ENCODE peak calls at places on chromosomes 3 and 15, in six cellular contexts. One of them, this sample, is unnamed.

GRCh38 chr3:151499198-151499597 is 38.3 kb upstream of the IGSF10 start:
- DNase-seq in mucosa of gallbladder: no peak
- DNase-seq in amniotic stem cell: no peak
- DNase-seq in D341Med: no peak
- DNase-seq in ELR: no peak
- DNase-seq in HTR-8/SVneo: no peak
- DNase-seq in this sample: no peak

GRCh38 chr15:69526086-69526485 is 73.5 kb downstream of the RPLP1 start:
- DNase-seq in mucosa of gallbladder: no peak
- DNase-seq in amniotic stem cell: no peak
- DNase-seq in D341Med: no peak
- DNase-seq in ELR: peak
- DNase-seq in HTR-8/SVneo: no peak
- DNase-seq in this sample: no peak

GRCh38 chr3:184155644-184156521 is 706 bp downstream of the DVL3 start:
- DNase-seq in mucosa of gallbladder: no peak
- DNase-seq in amniotic stem cell: no peak
- DNase-seq in D341Med: peak
- DNase-seq in ELR: peak
- DNase-seq in HTR-8/SVneo: no peak
- DNase-seq in this sample: peak

GRCh38 chr15:42270996-42271395 is 2.0 kb upstream of the GANC start:
- DNase-seq in mucosa of gallbladder: no peak
- DNase-seq in amniotic stem cell: no peak
- DNase-seq in D341Med: no peak
- DNase-seq in ELR: no peak
- DNase-seq in HTR-8/SVneo: no peak
- DNase-seq in this sample: peak

GRCh38 chr3:17030956-17031652 is 146.3 kb downstream of the PLCL2 start:
- DNase-seq in mucosa of gallbladder: no peak
- DNase-seq in amniotic stem cell: no peak
- DNase-seq in D341Med: no peak
- DNase-seq in ELR: no peak
- DNase-seq in HTR-8/SVneo: no peak
- DNase-seq in this sample: no peak

GRCh38 chr15:74433592-74434259 is at the start of gene SEMA7A:
- DNase-seq in mucosa of gallbladder: peak
- DNase-seq in amniotic stem cell: no peak
- DNase-seq in D341Med: peak
- DNase-seq in ELR: peak
- DNase-seq in HTR-8/SVneo: peak
- DNase-seq in this sample: peak

GRCh38 chr15:91289324-91289723 is 189.3 kb downstream of the SV2B start:
- DNase-seq in mucosa of gallbladder: no peak
- DNase-seq in amniotic stem cell: no peak
- DNase-seq in D341Med: no peak
- DNase-seq in ELR: no peak
- DNase-seq in HTR-8/SVneo: no peak
- DNase-seq in this sample: no peak

GRCh38 chr3:105715372-105715771 is 153.4 kb downstream of the CBLB start:
- DNase-seq in mucosa of gallbladder: no peak
- DNase-seq in amniotic stem cell: no peak
- DNase-seq in D341Med: no peak
- DNase-seq in ELR: peak
- DNase-seq in HTR-8/SVneo: no peak
- DNase-seq in this sample: peak

GRCh38 chr3:55174723-55175122 is 246.9 kb upstream of the LRTM1 start:
- DNase-seq in mucosa of gallbladder: no peak
- DNase-seq in amniotic stem cell: no peak
- DNase-seq in D341Med: no peak
- DNase-seq in ELR: no peak
- DNase-seq in HTR-8/SVneo: no peak
- DNase-seq in this sample: no peak

GRCh38 chr3:18445421-18446066 is 20.4 kb upstream of the SATB1 start:
- DNase-seq in mucosa of gallbladder: peak
- DNase-seq in amniotic stem cell: no peak
- DNase-seq in D341Med: no peak
- DNase-seq in ELR: no peak
- DNase-seq in HTR-8/SVneo: no peak
- DNase-seq in this sample: peak

GRCh38 chr3:127787071-127787490 is 35.2 kb downstream of the MGLL start:
- DNase-seq in mucosa of gallbladder: peak
- DNase-seq in amniotic stem cell: no peak
- DNase-seq in D341Med: no peak
- DNase-seq in ELR: no peak
- DNase-seq in HTR-8/SVneo: no peak
- DNase-seq in this sample: no peak

GRCh38 chr3:126961191-126961790 is 21.6 kb upstream of the PLXNA1 start:
- DNase-seq in mucosa of gallbladder: no peak
- DNase-seq in amniotic stem cell: no peak
- DNase-seq in D341Med: no peak
- DNase-seq in ELR: peak
- DNase-seq in HTR-8/SVneo: no peak
- DNase-seq in this sample: peak

GRCh38 chr3:74633021-74633420 is 18.6 kb upstream of the CNTN3 start:
- DNase-seq in mucosa of gallbladder: no peak
- DNase-seq in amniotic stem cell: no peak
- DNase-seq in D341Med: no peak
- DNase-seq in ELR: no peak
- DNase-seq in HTR-8/SVneo: no peak
- DNase-seq in this sample: no peak

GRCh38 chr3:87167634-87168456 is 59.3 kb upstream of the CHMP2B start:
- DNase-seq in mucosa of gallbladder: peak
- DNase-seq in amniotic stem cell: peak
- DNase-seq in D341Med: peak
- DNase-seq in ELR: peak
- DNase-seq in HTR-8/SVneo: peak
- DNase-seq in this sample: no peak

GRCh38 chr15:83305696-83306291 is 21.3 kb upstream of the BNC1 start:
- DNase-seq in mucosa of gallbladder: peak
- DNase-seq in amniotic stem cell: no peak
- DNase-seq in D341Med: no peak
- DNase-seq in ELR: peak
- DNase-seq in HTR-8/SVneo: peak
- DNase-seq in this sample: peak

GRCh38 chr15:45268135-45268534 is 16.1 kb downstream of the SLC28A2 start:
- DNase-seq in mucosa of gallbladder: peak
- DNase-seq in amniotic stem cell: no peak
- DNase-seq in D341Med: peak
- DNase-seq in ELR: no peak
- DNase-seq in HTR-8/SVneo: no peak
- DNase-seq in this sample: no peak

GRCh38 chr3:19866751-19867347 is 67.2 kb downstream of the EFHB start:
- DNase-seq in mucosa of gallbladder: peak
- DNase-seq in amniotic stem cell: peak
- DNase-seq in D341Med: peak
- DNase-seq in ELR: peak
- DNase-seq in HTR-8/SVneo: peak
- DNase-seq in this sample: peak

GRCh38 chr3:73556520-73557371 is 68.0 kb downstream of the PDZRN3 start:
- DNase-seq in mucosa of gallbladder: no peak
- DNase-seq in amniotic stem cell: no peak
- DNase-seq in D341Med: no peak
- DNase-seq in ELR: no peak
- DNase-seq in HTR-8/SVneo: no peak
- DNase-seq in this sample: no peak

GRCh38 chr15:101597360-101597928 is 54.7 kb downstream of the TM2D3 start:
- DNase-seq in mucosa of gallbladder: no peak
- DNase-seq in amniotic stem cell: no peak
- DNase-seq in D341Med: no peak
- DNase-seq in ELR: no peak
- DNase-seq in HTR-8/SVneo: no peak
- DNase-seq in this sample: no peak

GRCh38 chr3:36695769-36696137 is 68.6 kb downstream of the DCLK3 start:
- DNase-seq in mucosa of gallbladder: no peak
- DNase-seq in amniotic stem cell: no peak
- DNase-seq in D341Med: no peak
- DNase-seq in ELR: peak
- DNase-seq in HTR-8/SVneo: no peak
- DNase-seq in this sample: no peak

GRCh38 chr3:185460719-185461350 is 38.0 kb downstream of the TMEM41A start:
- DNase-seq in mucosa of gallbladder: no peak
- DNase-seq in amniotic stem cell: no peak
- DNase-seq in D341Med: peak
- DNase-seq in ELR: peak
- DNase-seq in HTR-8/SVneo: peak
- DNase-seq in this sample: peak

GRCh38 chr3:113404637-113405036 is 36.7 kb downstream of the CFAP44 start:
- DNase-seq in mucosa of gallbladder: no peak
- DNase-seq in amniotic stem cell: no peak
- DNase-seq in D341Med: no peak
- DNase-seq in ELR: no peak
- DNase-seq in HTR-8/SVneo: no peak
- DNase-seq in this sample: no peak

GRCh38 chr3:10557783-10558373 is 52.5 kb upstream of the ATP2B2 start:
- DNase-seq in mucosa of gallbladder: no peak
- DNase-seq in amniotic stem cell: no peak
- DNase-seq in D341Med: no peak
- DNase-seq in ELR: peak
- DNase-seq in HTR-8/SVneo: peak
- DNase-seq in this sample: peak

GRCh38 chr15:81758789-81759188 is 287.0 kb downstream of the MEX3B start:
- DNase-seq in mucosa of gallbladder: no peak
- DNase-seq in amniotic stem cell: no peak
- DNase-seq in D341Med: no peak
- DNase-seq in ELR: no peak
- DNase-seq in HTR-8/SVneo: no peak
- DNase-seq in this sample: no peak

GRCh38 chr3:193563999-193564398 is 9.3 kb upstream of the ATP13A4 start:
- DNase-seq in mucosa of gallbladder: peak
- DNase-seq in amniotic stem cell: no peak
- DNase-seq in D341Med: peak
- DNase-seq in ELR: no peak
- DNase-seq in HTR-8/SVneo: no peak
- DNase-seq in this sample: no peak

GRCh38 chr15:61195116-61196002 is 33.7 kb downstream of the RORA start:
- DNase-seq in mucosa of gallbladder: no peak
- DNase-seq in amniotic stem cell: peak
- DNase-seq in D341Med: peak
- DNase-seq in ELR: peak
- DNase-seq in HTR-8/SVneo: peak
- DNase-seq in this sample: no peak

GRCh38 chr3:22922317-22922716 is 280.8 kb upstream of the UBE2E2 start:
- DNase-seq in mucosa of gallbladder: no peak
- DNase-seq in amniotic stem cell: no peak
- DNase-seq in D341Med: no peak
- DNase-seq in ELR: peak
- DNase-seq in HTR-8/SVneo: peak
- DNase-seq in this sample: no peak

GRCh38 chr3:184690236-184690883 is 21.5 kb downstream of the MAGEF1 start:
- DNase-seq in mucosa of gallbladder: no peak
- DNase-seq in amniotic stem cell: no peak
- DNase-seq in D341Med: peak
- DNase-seq in ELR: no peak
- DNase-seq in HTR-8/SVneo: no peak
- DNase-seq in this sample: no peak

GRCh38 chr15:42576776-42577175 is 1.4 kb downstream of the STARD9 start:
- DNase-seq in mucosa of gallbladder: no peak
- DNase-seq in amniotic stem cell: no peak
- DNase-seq in D341Med: no peak
- DNase-seq in ELR: no peak
- DNase-seq in HTR-8/SVneo: no peak
- DNase-seq in this sample: no peak

GRCh38 chr3:114213669-114214541 is 23.5 kb downstream of the ZNF80 start:
- DNase-seq in mucosa of gallbladder: peak
- DNase-seq in amniotic stem cell: no peak
- DNase-seq in D341Med: no peak
- DNase-seq in ELR: peak
- DNase-seq in HTR-8/SVneo: peak
- DNase-seq in this sample: no peak